ENCODE peak calls at places on chromosome 22, in nine cellular contexts. A is EL; L is AG08395; P is AG20443; Y is transverse colon; R is RPMI7951; U is A172; H is LoVo; B is CD8-positive, alpha-beta memory T cell. T is an unnamed sample.

GRCh38 chr22:50041361-50042065 is 16.6 kb downstream of the TTLL8 start:
- DNase-seq in A (no peak), L (no peak), P (no peak), Y (no peak), R (no peak), U (no peak), H (no peak), B (peak), T (no peak)

GRCh38 chr22:19292262-19293230 is 1.0 kb upstream of the CLTCL1 start:
- DNase-seq in A (no peak), L (no peak), P (no peak), Y (peak), R (no peak), U (no peak), H (no peak), B (peak), T (no peak)

GRCh38 chr22:17706451-17706900 is 67.8 kb downstream of the BID start:
- DNase-seq in A (peak), L (peak), P (peak), Y (peak), R (peak), U (peak), H (peak), B (no peak), T (peak)

GRCh38 chr22:47001288-47001687 is 238.8 kb downstream of the TBC1D22A start:
- DNase-seq in A (no peak), L (no peak), P (no peak), Y (no peak), R (no peak), U (no peak), H (no peak), B (no peak), T (no peak)

GRCh38 chr22:23754220-23754919 is at the start of gene VPREB3:
- DNase-seq in A (no peak), L (no peak), P (no peak), Y (no peak), R (no peak), U (no peak), H (no peak), B (no peak), T (no peak)

GRCh38 chr22:30969532-30970355 is 679 bp downstream of the TUG1 start:
- DNase-seq in A (peak), L (peak), P (peak), Y (peak), R (peak), U (peak), H (no peak), B (peak), T (peak)

GRCh38 chr22:37726240-37726887 is 29.5 kb downstream of the TRIOBP start:
- DNase-seq in A (no peak), L (peak), P (peak), Y (no peak), R (no peak), U (no peak), H (no peak), B (peak), T (no peak)

GRCh38 chr22:24482586-24482985 is 12.5 kb upstream of the UPB1 start:
- DNase-seq in A (peak), L (peak), P (peak), Y (no peak), R (peak), U (peak), H (peak), B (no peak), T (peak)

GRCh38 chr22:26325641-26326040 is 103.4 kb upstream of the ASPHD2 start:
- DNase-seq in A (no peak), L (peak), P (peak), Y (no peak), R (no peak), U (no peak), H (no peak), B (no peak), T (no peak)

GRCh38 chr22:45671783-45672563 is at the start of gene ATXN10:
- DNase-seq in A (peak), L (peak), P (peak), Y (peak), R (peak), U (peak), H (peak), B (peak), T (no peak)

GRCh38 chr22:42356547-42356946 is 75.7 kb downstream of the NFAM1 start:
- DNase-seq in A (no peak), L (no peak), P (no peak), Y (no peak), R (no peak), U (no peak), H (no peak), B (no peak), T (no peak)